ENCODE peak calls at places on chromosomes 13 and 19, in eight cellular contexts. Q, X, H, Y, U, B, Z and G are unnamed samples.

GRCh38 chr19:9801976-9802375 is 16.9 kb downstream of the FBXL12 start:
- DNase-seq in U (no peak), Z (no peak), H (no peak), Q (no peak), X (no peak), Y (no peak), B (no peak), G (no peak)

GRCh38 chr19:30393046-30393445 is 20.9 kb downstream of the ZNF536 start:
- DNase-seq in Z (peak; percentile 61), Y (no peak), Q (no peak), B (no peak), U (no peak), X (no peak), H (peak; percentile 12), G (no peak)

GRCh38 chr13:20064128-20064527 is 96.7 kb downstream of the GJA3 start:
- DNase-seq in U (no peak), H (no peak), X (no peak), Y (no peak), Q (no peak), Z (no peak), B (no peak), G (no peak)

GRCh38 chr19:2507109-2507508 is 31.2 kb downstream of the GADD45B start:
- DNase-seq in X (no peak), Y (no peak), Z (peak; percentile 58), H (no peak), U (peak; percentile 65), B (no peak), Q (no peak), G (no peak)

GRCh38 chr13:43157796-43158195 is 134.4 kb downstream of the DNAJC15 start:
- DNase-seq in U (no peak), Z (peak; percentile 12), Y (no peak), B (no peak), X (no peak), Q (no peak), H (no peak), G (no peak)

GRCh38 chr13:114076329-114076761 is 56.1 kb downstream of the RASA3 start:
- DNase-seq in X (no peak), U (no peak), Q (peak; percentile 50), B (no peak), H (no peak), Y (peak; percentile 7), Z (no peak), G (no peak)

GRCh38 chr13:77136902-77137420 is 110.0 kb upstream of the FBXL3 start:
- DNase-seq in H (no peak), X (no peak), Z (peak; percentile 21), B (no peak), Q (no peak), U (no peak), Y (no peak), G (no peak)

GRCh38 chr19:1608414-1609391 is 3.4 kb upstream of the UQCR11 start:
- DNase-seq in U (no peak), H (no peak), Q (no peak), Y (no peak), X (no peak), B (peak; percentile 83), Z (no peak), G (no peak)

DNA sequence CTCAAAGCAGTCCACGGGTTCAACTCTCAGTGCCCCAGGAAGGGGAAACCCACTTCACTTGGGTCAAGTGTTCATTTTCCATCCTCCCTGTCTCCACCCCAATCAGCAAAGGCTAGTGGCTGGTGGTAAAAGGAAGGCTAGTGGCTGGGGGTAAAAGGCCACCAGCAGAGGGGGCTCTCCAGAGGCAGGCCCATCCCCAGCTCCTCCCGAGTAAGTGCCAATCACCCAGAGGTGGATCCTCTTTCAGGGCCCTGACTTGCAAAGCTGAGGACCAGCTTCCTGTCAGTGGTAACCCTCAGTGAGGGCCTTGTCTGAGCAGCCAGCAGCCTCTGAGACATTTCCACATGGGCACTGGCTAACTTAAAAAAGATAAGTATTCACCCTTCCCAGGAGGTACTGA is 22.0 kb upstream of the TPT1 start:
- DNase-seq in X (no peak), B (no peak), Y (no peak), Z (no peak), U (no peak), Q (no peak), H (no peak), G (no peak)
- TF ChIP-seq CTCF in X (no peak), B (no peak), Y (no peak), Z (no peak), U (no peak), Q (no peak), H (no peak), G (no peak)

GRCh38 chr13:38045278-38046048 is 175.9 kb upstream of the TRPC4 start:
- DNase-seq in Y (no peak), Z (peak; percentile 22), B (no peak), U (no peak), H (peak; percentile 8), Q (no peak), X (no peak), G (no peak)

GRCh38 chr13:38042771-38043170 is 173.2 kb upstream of the TRPC4 start:
- DNase-seq in Q (no peak), Y (no peak), U (no peak), B (no peak), X (no peak), H (no peak), Z (peak; percentile 39), G (no peak)

GRCh38 chr13:38044067-38044466 is 174.5 kb upstream of the TRPC4 start:
- DNase-seq in U (no peak), Z (no peak), H (no peak), Q (no peak), Y (no peak), B (no peak), X (no peak), G (no peak)

DNA sequence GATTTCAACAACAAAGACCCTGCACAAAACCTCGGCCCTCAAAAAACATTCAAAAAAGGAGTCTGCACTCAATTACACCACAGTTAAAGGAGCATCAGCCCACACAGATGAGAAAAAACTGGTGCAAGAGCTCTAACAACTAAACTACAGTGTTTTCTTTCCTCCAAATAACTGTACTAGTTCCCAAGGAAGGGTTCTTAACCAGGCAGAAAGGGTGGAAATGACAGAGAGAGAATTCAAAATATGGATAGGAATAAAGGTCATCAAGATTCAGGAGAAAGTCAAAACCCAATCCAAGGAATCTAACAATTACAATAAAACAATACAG is 176.4 kb upstream of the TRPC4 start:
- DNase-seq in Y (no peak), Q (no peak), X (no peak), H (no peak), U (no peak), Z (no peak), B (no peak), G (no peak)
- TF ChIP-seq CTCF in Y (no peak), Q (no peak), X (no peak), H (no peak), U (no peak), Z (no peak), B (no peak), G (no peak)

DNA sequence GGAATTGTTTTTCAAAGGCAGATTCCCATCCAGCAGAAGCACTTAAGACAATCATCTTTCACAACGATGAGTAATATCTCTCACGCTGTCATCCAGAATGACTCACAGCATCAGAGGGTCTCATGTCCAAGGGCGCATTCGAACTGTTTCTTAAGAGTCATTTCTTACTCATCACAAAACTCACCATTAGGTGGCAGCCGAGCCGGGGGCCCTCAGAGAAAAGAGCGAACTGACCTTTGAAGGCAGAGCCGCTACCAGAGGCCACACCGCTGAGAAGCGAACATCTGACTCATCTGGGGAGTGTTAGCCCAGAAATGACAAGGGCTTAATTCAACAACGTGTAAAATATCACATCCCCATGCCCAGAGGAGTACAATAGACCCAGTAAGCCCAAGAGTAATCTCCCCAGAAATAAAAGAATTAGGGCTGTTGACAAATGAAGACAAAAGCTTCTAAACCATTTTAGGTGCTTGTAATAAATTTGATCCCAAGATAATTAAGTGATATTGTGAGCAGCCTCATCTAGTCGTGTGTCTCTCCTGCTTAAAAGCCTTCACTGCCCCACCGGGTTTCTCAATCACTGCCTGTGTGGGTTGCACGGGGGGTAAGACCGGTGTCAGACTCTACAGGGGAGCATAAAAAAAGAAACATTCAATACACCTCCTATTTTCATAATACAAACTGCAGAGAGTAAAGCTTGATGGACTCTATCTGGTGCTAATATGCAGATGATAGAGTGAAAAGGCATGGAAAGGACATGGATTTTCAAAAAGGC is 96.2 kb downstream of the CYSLTR2 start:
- DNase-seq in X (no peak), Y (peak; percentile 95), Z (peak; percentile 91), H (peak; percentile 87), Q (peak; percentile 70), U (peak; percentile 62), B (no peak), G (no peak)
- TF ChIP-seq CTCF in X (no peak), Y (peak; percentile 50), Z (peak; percentile 72), H (peak; percentile 68), Q (peak; percentile 56), U (no peak), B (peak; percentile 43), G (no peak)

GRCh38 chr19:48967346-48968178 is 2.5 kb downstream of the FTL start:
- DNase-seq in Y (peak; percentile 70), U (no peak), H (no peak), X (no peak), Z (peak; percentile 71), Q (peak; percentile 77), B (peak; percentile 83), G (no peak)

GRCh38 chr19:48969276-48970138 is 4.4 kb downstream of the FTL start:
- DNase-seq in U (no peak), X (no peak), H (no peak), Q (peak; percentile 68), Z (no peak), B (peak; percentile 82), Y (peak; percentile 33), G (no peak)

GRCh38 chr19:48966541-48967345 is 1.6 kb downstream of the FTL start:
- DNase-seq in Y (peak; percentile 36), H (no peak), X (no peak), U (no peak), Z (no peak), B (peak; percentile 84), Q (no peak), G (no peak)

GRCh38 chr19:48968813-48969218 is 3.7 kb downstream of the FTL start:
- DNase-seq in U (no peak), X (no peak), B (no peak), H (no peak), Z (no peak), Q (no peak), Y (no peak), G (no peak)

DNA sequence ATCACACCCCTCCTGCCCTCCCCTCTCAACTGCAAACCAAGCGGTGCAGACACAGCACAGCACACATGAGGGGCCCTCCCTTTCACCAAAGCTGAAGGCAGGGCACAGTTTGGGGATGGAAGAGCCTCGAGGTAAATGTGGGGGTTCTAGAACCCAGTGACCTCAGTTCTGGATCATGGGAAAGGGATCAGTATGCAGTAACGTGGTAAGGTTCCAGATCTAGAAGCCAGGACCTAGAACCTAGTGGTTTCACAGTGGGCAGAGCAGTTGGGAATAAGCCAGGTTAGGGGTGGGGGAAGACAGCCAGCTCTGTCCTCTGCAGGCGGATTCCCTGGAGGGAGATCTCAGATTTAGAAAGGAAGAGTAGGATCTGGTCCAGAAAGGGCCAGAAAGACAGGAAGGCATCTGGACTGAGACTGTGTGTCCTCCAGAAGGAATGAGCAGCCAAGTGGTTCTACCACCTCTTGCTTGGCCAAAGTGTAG is 3.1 kb downstream of the FTL start:
- DNase-seq in Z (peak; percentile 61), Y (no peak), B (no peak), U (no peak), Q (no peak), H (no peak), X (no peak), G (no peak)
- TF ChIP-seq CTCF in Z (no peak), Y (no peak), B (no peak), U (no peak), Q (no peak), H (no peak), X (no peak), G (no peak)